ENCODE peak calls at places on chromosomes 12 and 14, in five cellular contexts. J is neural progenitor cell, B is uterus, Z is upper lobe of right lung, F is ovary. G is an unnamed sample.

GRCh38 chr14:101194356-101195308 is 291.1 kb upstream of the RTL1 start:
- DNase-seq in Z (peak), J (no peak), B (no peak), F (peak), G (no peak)

GRCh38 chr12:51371295-51371953 is 19.8 kb downstream of the GALNT6 start:
- DNase-seq in B (peak), F (peak), Z (no peak), J (peak), G (peak)

GRCh38 chr14:50704454-50705010 is 36.4 kb upstream of the SAV1 start:
- DNase-seq in J (no peak), Z (no peak), B (no peak), F (no peak), G (no peak)

GRCh38 chr14:89270439-89271227 is 146.4 kb downstream of the FOXN3 start:
- DNase-seq in B (no peak), F (no peak), Z (peak), J (no peak), G (no peak)

GRCh38 chr14:95196826-95197497 is 39.6 kb upstream of the DICER1 start:
- DNase-seq in J (no peak), F (no peak), Z (no peak), B (no peak), G (no peak)

GRCh38 chr12:57086951-57087688 is 1.8 kb upstream of the NAB2 start:
- DNase-seq in F (peak), Z (peak), B (peak), J (peak), G (peak)

GRCh38 chr14:23185046-23185445 is 1.6 kb upstream of the SLC7A8 start:
- DNase-seq in F (no peak), J (no peak), Z (no peak), B (no peak), G (no peak)

GRCh38 chr14:81400202-81400678 is at the start of gene STON2:
- DNase-seq in F (no peak), J (no peak), Z (no peak), B (no peak), G (no peak)

GRCh38 chr14:60650382-60650961 is 1.2 kb upstream of the SIX1 start:
- DNase-seq in Z (no peak), J (peak), F (no peak), B (no peak), G (peak)

GRCh38 chr14:26128931-26129674 is 468.7 kb downstream of the NOVA1 start:
- DNase-seq in F (no peak), Z (no peak), J (no peak), B (no peak), G (no peak)

GRCh38 chr12:102689701-102690100 is 209.3 kb upstream of the IGF1 start:
- DNase-seq in F (no peak), J (no peak), Z (no peak), B (no peak), G (no peak)

GRCh38 chr12:102687523-102687922 is 207.2 kb upstream of the IGF1 start:
- DNase-seq in F (no peak), J (no peak), Z (no peak), B (no peak), G (no peak)

GRCh38 chr12:102682698-102683289 is 202.4 kb upstream of the IGF1 start:
- DNase-seq in Z (no peak), F (no peak), J (no peak), B (no peak), G (no peak)

GRCh38 chr12:102685172-102685571 is 204.8 kb upstream of the IGF1 start:
- DNase-seq in F (no peak), B (no peak), Z (no peak), J (no peak), G (no peak)

GRCh38 chr12:102685841-102686240 is 205.5 kb upstream of the IGF1 start:
- DNase-seq in Z (no peak), B (no peak), J (no peak), F (no peak), G (no peak)
- TF ChIP-seq CTCF in Z (no peak), B (no peak), J (no peak), F (no peak), G (no peak)

GRCh38 chr12:118052324-118053070 is 8.5 kb downstream of the WSB2 start:
- DNase-seq in Z (peak), F (peak), J (no peak), B (peak), G (no peak)
- H3K27ac ChIP-seq in Z (peak), F (peak), J (no peak), B (peak), G (no peak)

GRCh38 chr12:54053625-54054441 is at the start of gene HOXC4:
- DNase-seq in Z (no peak), B (no peak), J (no peak), F (peak), G (no peak)

GRCh38 chr12:54052745-54053624 is 650 bp upstream of the HOXC4 start:
- DNase-seq in Z (peak), J (no peak), B (no peak), F (peak), G (no peak)

GRCh38 chr12:54054442-54055332 is 1.1 kb downstream of the HOXC4 start:
- DNase-seq in J (no peak), F (no peak), Z (no peak), B (no peak), G (no peak)

GRCh38 chr12:54056110-54056509 is 2.5 kb downstream of the HOXC4 start:
- DNase-seq in Z (no peak), B (no peak), J (no peak), F (no peak), G (no peak)

GRCh38 chr12:54055522-54055921 is 1.9 kb downstream of the HOXC4 start:
- DNase-seq in F (no peak), B (no peak), J (no peak), Z (no peak), G (no peak)
- H3K4me3 ChIP-seq in F (no peak), B (no peak), J (no peak), Z (no peak), G (no peak)

GRCh38 chr14:83940253-83940652 is 1589.7 kb upstream of the FLRT2 start:
- DNase-seq in F (no peak), B (no peak), J (peak), Z (no peak), G (no peak)
- TF ChIP-seq CTCF in F (no peak), B (no peak), J (peak), Z (no peak), G (peak)

DNA sequence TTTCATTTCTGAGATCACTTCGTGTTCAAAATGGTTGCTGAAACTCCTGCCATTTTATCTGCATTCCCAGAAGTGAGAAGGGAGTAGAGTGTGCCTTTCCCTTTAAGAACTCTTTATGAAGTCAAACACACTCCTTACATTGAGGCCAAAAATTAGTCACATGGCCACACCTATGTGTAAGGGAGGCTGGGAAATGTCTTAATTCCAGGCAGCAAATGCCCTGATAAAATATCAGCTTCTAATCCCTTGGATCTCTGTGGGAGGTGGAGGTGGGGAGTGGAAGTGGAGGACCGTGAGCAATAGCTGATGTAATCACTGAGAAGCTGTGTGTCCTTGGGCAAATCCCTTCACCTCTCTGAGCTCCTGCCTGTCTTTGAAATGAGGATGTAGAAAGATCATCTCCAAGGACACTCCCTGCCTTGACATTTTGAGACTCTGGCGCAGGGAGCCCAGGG is 22.7 kb upstream of the ANKRD9 start:
- DNase-seq in B (no peak), J (no peak), F (no peak), Z (no peak), G (no peak)
- H3K27ac ChIP-seq in B (no peak), J (no peak), F (no peak), Z (no peak), G (no peak)

G was measured in WERI-Rb-1.